ENCODE peak calls at places on chromosomes 5 and 9, in five cellular contexts. One of them, this sample, is unnamed.

GRCh38 chr5:59299006-59299405 is 594.5 kb downstream of the PDE4D start:
- DNase-seq in endothelial cell of umbilical vein: peak
- DNase-seq in psoas muscle: no peak
- DNase-seq in WERI-Rb-1: no peak
- DNase-seq in MM.1S: no peak
- DNase-seq in this sample: no peak

GRCh38 chr5:113169720-113170119 is 193.1 kb downstream of the DCP2 start:
- DNase-seq in endothelial cell of umbilical vein: no peak
- DNase-seq in MM.1S: no peak
- DNase-seq in psoas muscle: no peak
- DNase-seq in WERI-Rb-1: no peak
- DNase-seq in this sample: no peak

GRCh38 chr5:83513491-83513890 is 41.9 kb downstream of the VCAN start:
- DNase-seq in psoas muscle: no peak
- DNase-seq in MM.1S: no peak
- DNase-seq in endothelial cell of umbilical vein: no peak
- DNase-seq in WERI-Rb-1: no peak
- DNase-seq in this sample: no peak

GRCh38 chr5:167652690-167653089 is 638.8 kb upstream of the WWC1 start:
- DNase-seq in MM.1S: no peak
- DNase-seq in WERI-Rb-1: no peak
- DNase-seq in endothelial cell of umbilical vein: no peak
- DNase-seq in psoas muscle: no peak
- DNase-seq in this sample: no peak

GRCh38 chr5:111960466-111961215 is 203.6 kb upstream of the NREP start:
- DNase-seq in endothelial cell of umbilical vein: no peak
- DNase-seq in MM.1S: no peak
- DNase-seq in psoas muscle: no peak
- DNase-seq in WERI-Rb-1: no peak
- DNase-seq in this sample: no peak

GRCh38 chr5:73311291-73312110 is 137.1 kb downstream of the FOXD1 start:
- DNase-seq in endothelial cell of umbilical vein: no peak
- DNase-seq in WERI-Rb-1: peak
- DNase-seq in psoas muscle: peak
- DNase-seq in MM.1S: no peak
- DNase-seq in this sample: no peak

GRCh38 chr5:158777647-158778368 is 321.9 kb downstream of the EBF1 start:
- DNase-seq in WERI-Rb-1: no peak
- DNase-seq in psoas muscle: no peak
- DNase-seq in endothelial cell of umbilical vein: no peak
- DNase-seq in MM.1S: no peak
- DNase-seq in this sample: no peak

GRCh38 chr5:177457239-177458121 is 10.9 kb downstream of the PRR7 start:
- DNase-seq in MM.1S: peak
- DNase-seq in psoas muscle: peak
- DNase-seq in endothelial cell of umbilical vein: peak
- DNase-seq in WERI-Rb-1: peak
- DNase-seq in this sample: peak

GRCh38 chr5:138386290-138386689 is 33.8 kb downstream of the KDM3B start:
- DNase-seq in WERI-Rb-1: no peak
- DNase-seq in MM.1S: no peak
- DNase-seq in endothelial cell of umbilical vein: peak
- DNase-seq in psoas muscle: no peak
- DNase-seq in this sample: peak

GRCh38 chr5:17317499-17317898 is 100.1 kb downstream of the BASP1 start:
- DNase-seq in WERI-Rb-1: no peak
- DNase-seq in psoas muscle: no peak
- DNase-seq in endothelial cell of umbilical vein: no peak
- DNase-seq in MM.1S: peak
- DNase-seq in this sample: no peak

DNA sequence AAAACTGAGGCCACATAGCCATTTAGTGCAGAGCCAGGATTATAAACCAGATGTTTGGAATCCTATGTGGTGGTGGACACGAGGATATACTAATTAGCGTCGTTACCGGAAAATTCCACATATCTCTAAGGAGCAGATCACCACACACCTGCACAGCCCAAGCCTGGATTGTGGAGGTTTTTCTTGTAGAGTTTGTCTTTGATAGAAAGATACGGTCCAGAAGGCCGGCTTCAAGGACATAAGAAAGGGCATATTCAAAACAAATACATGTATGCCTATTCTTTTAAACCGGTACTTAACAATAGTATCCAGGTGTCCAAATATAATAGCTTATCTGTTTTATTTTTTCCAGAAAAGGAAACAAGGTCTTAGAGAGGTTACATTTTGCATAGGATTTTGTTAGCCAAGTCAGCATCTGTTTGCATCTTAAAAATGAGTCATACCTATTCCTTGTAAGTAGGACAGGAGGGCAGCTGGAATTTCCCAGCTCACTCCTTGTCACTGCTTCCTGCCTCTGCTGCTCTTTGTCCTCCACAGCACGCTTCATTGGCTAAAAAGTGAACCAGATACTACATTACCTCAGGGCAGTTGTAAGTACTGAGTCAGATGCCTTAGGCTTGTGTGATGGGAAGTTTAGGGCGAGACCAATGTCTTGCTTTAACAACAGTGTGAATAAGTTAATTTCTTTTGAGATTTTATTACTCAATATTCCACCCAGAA is 3.6 kb downstream of the TMC1 start:
- DNase-seq in MM.1S: no peak
- DNase-seq in endothelial cell of umbilical vein: peak
- DNase-seq in psoas muscle: no peak
- DNase-seq in WERI-Rb-1: no peak
- DNase-seq in this sample: peak
- H3K4me3 ChIP-seq in MM.1S: no peak
- H3K4me3 ChIP-seq in endothelial cell of umbilical vein: no peak
- H3K4me3 ChIP-seq in psoas muscle: no peak
- H3K4me3 ChIP-seq in WERI-Rb-1: no peak
- H3K4me3 ChIP-seq in this sample: no peak

DNA sequence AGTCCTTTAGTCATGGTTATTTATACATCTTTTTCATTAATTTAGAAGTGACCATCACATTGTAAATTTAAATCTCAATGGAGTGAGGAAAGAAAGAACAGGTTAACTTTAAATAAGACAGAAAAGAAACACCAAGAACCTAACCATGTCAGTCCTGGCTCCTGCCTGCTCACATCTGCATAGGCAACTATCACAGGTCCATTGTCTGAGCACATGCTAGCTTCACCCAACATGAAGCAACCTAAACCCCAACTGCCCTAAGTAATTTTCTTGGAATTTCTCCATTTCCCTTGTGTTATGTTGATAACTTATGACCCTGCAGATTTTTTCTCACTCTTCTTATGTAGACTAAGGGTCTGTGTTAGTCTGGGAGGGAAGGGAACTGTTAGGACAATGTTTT is 2205.9 kb upstream of the ACO1 start:
- DNase-seq in endothelial cell of umbilical vein: no peak
- DNase-seq in MM.1S: no peak
- DNase-seq in psoas muscle: no peak
- DNase-seq in WERI-Rb-1: no peak
- DNase-seq in this sample: no peak
- H3K4me3 ChIP-seq in endothelial cell of umbilical vein: no peak
- H3K4me3 ChIP-seq in MM.1S: no peak
- H3K4me3 ChIP-seq in psoas muscle: no peak
- H3K4me3 ChIP-seq in WERI-Rb-1: no peak
- H3K4me3 ChIP-seq in this sample: no peak

DNA sequence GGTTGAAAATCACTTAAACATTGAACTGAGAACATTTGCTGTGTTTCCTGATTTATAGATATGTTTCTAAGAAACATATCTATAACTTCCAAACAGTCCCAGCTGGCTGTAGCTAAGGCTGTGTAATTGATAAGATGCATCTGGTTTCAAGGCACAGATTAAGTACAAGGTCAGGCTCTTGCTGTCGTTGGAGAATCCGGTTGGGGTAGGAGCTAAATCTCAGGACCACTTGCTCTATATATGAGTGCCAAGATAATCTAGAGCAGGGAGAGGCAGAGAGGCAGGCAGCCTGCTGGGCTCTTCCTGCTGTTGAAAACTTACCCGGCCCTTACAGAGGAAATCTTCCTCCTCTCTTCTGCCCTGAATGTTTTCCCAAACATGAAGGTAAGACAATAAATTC is at the start of gene C7:
- DNase-seq in endothelial cell of umbilical vein: peak
- DNase-seq in MM.1S: no peak
- DNase-seq in WERI-Rb-1: peak
- DNase-seq in psoas muscle: no peak
- DNase-seq in this sample: no peak
- H3K4me3 ChIP-seq in endothelial cell of umbilical vein: no peak
- H3K4me3 ChIP-seq in MM.1S: no peak
- H3K4me3 ChIP-seq in WERI-Rb-1: no peak
- H3K4me3 ChIP-seq in psoas muscle: no peak
- H3K4me3 ChIP-seq in this sample: no peak

DNA sequence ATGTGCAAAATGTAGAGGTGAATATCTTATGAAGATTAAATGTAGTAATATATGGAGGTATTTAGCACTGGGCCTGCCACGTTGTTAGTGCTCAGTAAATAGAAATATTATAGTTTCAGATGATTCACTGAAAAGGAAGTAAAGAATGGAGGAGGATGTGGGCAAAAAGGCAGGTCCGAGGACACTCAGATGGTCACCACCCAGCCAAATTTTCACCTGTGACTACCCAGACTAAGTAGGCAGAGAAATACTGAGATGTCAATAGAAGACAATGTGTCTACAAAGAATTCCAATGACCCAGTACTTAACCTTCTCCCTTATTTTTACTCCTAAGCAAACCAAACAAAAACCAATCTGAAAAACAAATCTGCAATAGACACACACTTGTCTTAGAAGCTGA is 70.3 kb upstream of the ATP10B start:
- DNase-seq in psoas muscle: no peak
- DNase-seq in MM.1S: no peak
- DNase-seq in WERI-Rb-1: no peak
- DNase-seq in endothelial cell of umbilical vein: no peak
- DNase-seq in this sample: no peak
- H3K4me3 ChIP-seq in psoas muscle: no peak
- H3K4me3 ChIP-seq in MM.1S: no peak
- H3K4me3 ChIP-seq in WERI-Rb-1: no peak
- H3K4me3 ChIP-seq in endothelial cell of umbilical vein: no peak
- H3K4me3 ChIP-seq in this sample: no peak

GRCh38 chr9:113620377-113621161 is 157.0 kb downstream of the RGS3 start:
- DNase-seq in WERI-Rb-1: no peak
- DNase-seq in endothelial cell of umbilical vein: peak
- DNase-seq in MM.1S: no peak
- DNase-seq in psoas muscle: peak
- DNase-seq in this sample: no peak
- H3K4me3 ChIP-seq in WERI-Rb-1: no peak
- H3K4me3 ChIP-seq in endothelial cell of umbilical vein: no peak
- H3K4me3 ChIP-seq in MM.1S: no peak
- H3K4me3 ChIP-seq in psoas muscle: peak
- H3K4me3 ChIP-seq in this sample: no peak

GRCh38 chr5:103119067-103119764 is 722 bp downstream of the GIN1 start:
- DNase-seq in endothelial cell of umbilical vein: no peak
- DNase-seq in WERI-Rb-1: no peak
- DNase-seq in MM.1S: peak
- DNase-seq in psoas muscle: no peak
- DNase-seq in this sample: no peak
- H3K4me3 ChIP-seq in endothelial cell of umbilical vein: peak
- H3K4me3 ChIP-seq in WERI-Rb-1: peak
- H3K4me3 ChIP-seq in MM.1S: peak
- H3K4me3 ChIP-seq in psoas muscle: peak
- H3K4me3 ChIP-seq in this sample: peak

GRCh38 chr5:122743231-122743630 is 31.6 kb upstream of the SNX2 start:
- DNase-seq in psoas muscle: no peak
- DNase-seq in endothelial cell of umbilical vein: no peak
- DNase-seq in MM.1S: no peak
- DNase-seq in WERI-Rb-1: peak
- DNase-seq in this sample: no peak

GRCh38 chr5:122738088-122738487 is 36.8 kb upstream of the SNX2 start:
- DNase-seq in MM.1S: no peak
- DNase-seq in psoas muscle: no peak
- DNase-seq in endothelial cell of umbilical vein: no peak
- DNase-seq in WERI-Rb-1: no peak
- DNase-seq in this sample: no peak

GRCh38 chr5:122736086-122736485 is 38.8 kb upstream of the SNX2 start:
- DNase-seq in WERI-Rb-1: no peak
- DNase-seq in psoas muscle: no peak
- DNase-seq in endothelial cell of umbilical vein: no peak
- DNase-seq in MM.1S: no peak
- DNase-seq in this sample: no peak

DNA sequence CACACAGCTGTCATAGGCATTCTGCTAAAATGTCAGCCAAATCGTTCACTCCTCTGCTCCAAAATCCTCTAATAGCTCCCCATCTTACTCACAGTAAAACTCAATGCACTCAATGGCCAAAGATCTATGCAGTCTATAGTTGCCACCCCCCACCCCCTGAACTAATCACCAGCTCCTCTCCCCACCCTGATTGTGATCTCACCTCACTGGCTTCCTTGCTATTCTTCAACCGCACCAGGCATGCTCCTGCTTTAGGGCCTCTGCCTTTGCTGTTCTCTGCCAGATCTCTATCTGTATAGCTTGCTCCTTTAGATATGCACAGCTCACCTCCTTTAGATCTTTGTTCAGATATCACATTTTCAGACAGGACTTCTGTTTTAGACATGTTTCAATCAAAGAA is 33.2 kb upstream of the SNX2 start:
- DNase-seq in psoas muscle: no peak
- DNase-seq in MM.1S: no peak
- DNase-seq in WERI-Rb-1: no peak
- DNase-seq in endothelial cell of umbilical vein: no peak
- DNase-seq in this sample: no peak
- H3K4me3 ChIP-seq in psoas muscle: no peak
- H3K4me3 ChIP-seq in MM.1S: no peak
- H3K4me3 ChIP-seq in WERI-Rb-1: no peak
- H3K4me3 ChIP-seq in endothelial cell of umbilical vein: no peak
- H3K4me3 ChIP-seq in this sample: no peak

GRCh38 chr5:155368490-155368889 is 354.9 kb downstream of the KIF4B start:
- DNase-seq in MM.1S: no peak
- DNase-seq in WERI-Rb-1: no peak
- DNase-seq in endothelial cell of umbilical vein: no peak
- DNase-seq in psoas muscle: no peak
- DNase-seq in this sample: no peak
- H3K4me3 ChIP-seq in MM.1S: no peak
- H3K4me3 ChIP-seq in WERI-Rb-1: no peak
- H3K4me3 ChIP-seq in endothelial cell of umbilical vein: no peak
- H3K4me3 ChIP-seq in psoas muscle: no peak
- H3K4me3 ChIP-seq in this sample: no peak

DNA sequence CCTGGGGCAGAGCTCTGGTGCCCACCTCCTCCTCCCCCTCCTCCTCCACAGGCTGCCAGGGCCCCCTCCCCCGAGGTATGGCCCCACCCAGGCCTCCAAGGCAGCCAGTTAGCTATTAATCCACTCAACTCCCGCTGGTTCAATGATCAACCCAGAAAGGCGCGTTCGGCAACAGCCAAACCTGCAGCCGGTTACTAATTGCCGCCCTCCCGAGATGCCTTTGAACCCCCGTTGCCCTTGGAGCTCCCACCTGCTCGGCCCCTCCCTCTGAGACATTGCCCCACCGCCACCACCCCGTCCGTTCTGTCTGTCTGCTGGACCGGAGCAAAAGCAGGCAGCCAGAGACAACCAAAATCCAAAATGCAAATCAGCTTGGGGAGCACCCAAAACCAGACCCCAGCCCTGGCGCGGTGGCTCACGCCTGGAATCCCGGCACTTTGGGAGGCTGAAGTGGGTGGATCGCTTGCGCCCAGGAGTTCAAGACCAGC is 25.8 kb downstream of the NOTCH1 start:
- DNase-seq in MM.1S: no peak
- DNase-seq in WERI-Rb-1: no peak
- DNase-seq in endothelial cell of umbilical vein: no peak
- DNase-seq in psoas muscle: no peak
- DNase-seq in this sample: no peak
- H3K4me3 ChIP-seq in MM.1S: no peak
- H3K4me3 ChIP-seq in WERI-Rb-1: no peak
- H3K4me3 ChIP-seq in endothelial cell of umbilical vein: no peak
- H3K4me3 ChIP-seq in psoas muscle: no peak
- H3K4me3 ChIP-seq in this sample: no peak